ENCODE peak calls at places on chromosomes 3 and 15, in eight cellular contexts. F is neural crest cell; D is OCI-LY7; T is activated CD4-positive, alpha-beta T cell treated with anti-CD3 and anti-CD28 coated beads, Interleukin-2, amount 50 U/mL, for 24 hours; C is epithelial cell of esophagus; K is HTR-8/SVneo; X is A673; A is GM18507. L is an unnamed sample.

GRCh38 chr3:142165194-142165593 is 15.8 kb upstream of the TFDP2 start:
- DNase-seq in X (no peak), F (no peak), K (peak), C (no peak), A (no peak), T (no peak), D (no peak), L (no peak)

GRCh38 chr15:28098766-28099554 is at the start of gene OCA2:
- DNase-seq in X (peak), C (peak), F (peak), D (no peak), K (no peak), T (peak), A (no peak), L (peak)

GRCh38 chr15:88393719-88394519 is 73.3 kb downstream of the MRPL46 start:
- DNase-seq in K (no peak), A (no peak), X (no peak), F (no peak), T (no peak), C (no peak), D (peak), L (no peak)

GRCh38 chr3:11543141-11543947 is 100.4 kb downstream of the VGLL4 start:
- DNase-seq in A (no peak), D (no peak), K (no peak), C (no peak), X (no peak), F (no peak), T (no peak), L (no peak)

GRCh38 chr3:163033652-163034051 is 1537.0 kb downstream of the OTOL1 start:
- DNase-seq in T (no peak), X (peak), A (no peak), D (no peak), C (no peak), K (no peak), F (no peak), L (no peak)

GRCh38 chr3:157922614-157923013 is 183.6 kb downstream of the SHOX2 start:
- DNase-seq in F (no peak), D (no peak), X (no peak), C (no peak), A (no peak), T (no peak), K (no peak), L (no peak)

GRCh38 chr15:77036537-77037474 is 34.1 kb downstream of the TSPAN3 start:
- DNase-seq in C (no peak), T (no peak), F (no peak), D (no peak), A (no peak), K (no peak), X (no peak), L (no peak)

GRCh38 chr15:98754283-98755022 is 106.1 kb downstream of the IGF1R start:
- DNase-seq in F (no peak), X (peak), C (peak), A (no peak), T (no peak), K (no peak), D (no peak), L (no peak)

GRCh38 chr15:75153565-75154248 is 48.0 kb upstream of the C15orf39 start:
- DNase-seq in T (no peak), D (no peak), F (no peak), A (no peak), X (no peak), K (no peak), C (no peak), L (no peak)

GRCh38 chr15:74816624-74817369 is 4.2 kb downstream of the LMAN1L start:
- DNase-seq in F (no peak), C (peak), D (no peak), K (no peak), X (no peak), A (no peak), T (no peak), L (no peak)

GRCh38 chr3:55270976-55271375 is 216.1 kb downstream of the WNT5A start:
- DNase-seq in X (no peak), D (no peak), K (no peak), T (no peak), A (no peak), C (no peak), F (no peak), L (no peak)

GRCh38 chr3:151011427-151011826 is 38.9 kb upstream of the CLRN1 start:
- DNase-seq in A (no peak), C (peak), X (peak), F (no peak), D (no peak), K (no peak), T (no peak), L (no peak)

GRCh38 chr3:151925876-151926275 is 52.4 kb downstream of the SUCNR1 start:
- DNase-seq in C (peak), X (peak), F (no peak), A (no peak), T (no peak), D (no peak), K (peak), L (no peak)

GRCh38 chr3:25266677-25267076 is 161.4 kb upstream of the RARB start:
- DNase-seq in X (no peak), D (no peak), A (no peak), T (no peak), C (no peak), F (no peak), K (no peak), L (no peak)

GRCh38 chr15:100713163-100713867 is 110.9 kb downstream of the ASB7 start:
- DNase-seq in A (no peak), T (no peak), K (peak), C (peak), D (no peak), X (no peak), F (no peak), L (no peak)

GRCh38 chr3:197335428-197336132 is 37.2 kb upstream of the DLG1 start:
- DNase-seq in F (no peak), A (no peak), T (no peak), K (no peak), X (no peak), C (no peak), D (no peak), L (no peak)

GRCh38 chr3:98812851-98813374 is 49.8 kb downstream of the ST3GAL6 start:
- DNase-seq in F (no peak), K (peak), A (no peak), C (peak), X (peak), D (peak), T (no peak), L (no peak)

GRCh38 chr3:13088020-13089006 is 15.1 kb upstream of the IQSEC1 start:
- DNase-seq in K (no peak), X (no peak), F (no peak), A (peak), T (no peak), D (peak), C (no peak), L (no peak)

GRCh38 chr3:190718691-190719090 is 143.8 kb downstream of the GMNC start:
- DNase-seq in T (no peak), K (peak), F (no peak), X (no peak), D (no peak), A (no peak), C (peak), L (no peak)

GRCh38 chr3:125398952-125399351 is 23.8 kb upstream of the ZNF148 start:
- DNase-seq in K (no peak), A (no peak), F (no peak), T (no peak), D (peak), C (peak), X (no peak), L (no peak)

GRCh38 chr15:98647774-98648653 is at the start of gene IGF1R:
- DNase-seq in T (peak), F (peak), A (peak), K (peak), X (peak), D (peak), C (peak), L (peak)

GRCh38 chr15:52180196-52180835 is 10.9 kb downstream of the GNB5 start:
- DNase-seq in K (no peak), T (peak), X (no peak), F (no peak), C (no peak), D (peak), A (peak), L (no peak)

GRCh38 chr3:125062904-125063618 is 7.3 kb upstream of the HEG1 start:
- DNase-seq in F (no peak), K (peak), D (no peak), A (no peak), C (peak), T (no peak), X (no peak), L (no peak)

GRCh38 chr15:95365615-95366107 is 964.8 kb upstream of the NR2F2 start:
- DNase-seq in X (peak), T (no peak), A (no peak), C (no peak), D (no peak), K (no peak), F (no peak), L (no peak)

GRCh38 chr3:48013288-48013980 is 2.8 kb downstream of the MAP4 start:
- DNase-seq in D (no peak), F (no peak), T (no peak), C (peak), K (peak), X (peak), A (no peak), L (no peak)

GRCh38 chr3:102233881-102234280 is 200.9 kb upstream of the ZPLD1 start:
- DNase-seq in T (no peak), C (no peak), K (no peak), F (no peak), A (no peak), D (peak), X (peak), L (no peak)

GRCh38 chr3:190644766-190645165 is 130.9 kb downstream of the IL1RAP start:
- DNase-seq in K (no peak), A (no peak), D (no peak), X (peak), T (no peak), C (peak), F (no peak), L (no peak)

GRCh38 chr3:17831366-17831765 is 88.9 kb upstream of the TBC1D5 start:
- DNase-seq in F (no peak), K (no peak), T (no peak), X (no peak), C (peak), D (no peak), A (no peak), L (no peak)

GRCh38 chr3:21330293-21330692 is 420.7 kb downstream of the ZNF385D start:
- DNase-seq in F (no peak), X (no peak), A (no peak), K (peak), D (no peak), C (peak), T (no peak), L (no peak)

GRCh38 chr3:71026634-71027578 is 556.6 kb downstream of the FOXP1 start:
- DNase-seq in F (no peak), D (no peak), A (no peak), X (no peak), K (no peak), T (no peak), C (peak), L (no peak)

GRCh38 chr15:65306551-65306950 is 2.1 kb downstream of the RNU5B-1 start:
- DNase-seq in X (no peak), K (no peak), C (no peak), D (no peak), A (no peak), F (no peak), T (no peak), L (no peak)

GRCh38 chr15:33243393-33243792 is 48.9 kb upstream of the FMN1 start:
- DNase-seq in C (peak), X (no peak), D (no peak), K (no peak), A (no peak), F (no peak), T (no peak), L (no peak)

GRCh38 chr3:78148986-78149717 is 1109.3 kb downstream of the ROBO2 start:
- DNase-seq in T (no peak), X (no peak), D (no peak), C (no peak), F (no peak), K (no peak), A (no peak), L (no peak)

GRCh38 chr15:87518957-87519356 is 737.6 kb downstream of the NTRK3 start:
- DNase-seq in D (no peak), F (no peak), T (no peak), A (no peak), C (no peak), K (no peak), X (no peak), L (no peak)

GRCh38 chr15:92614791-92615785 is 40.5 kb downstream of the FAM174B start:
- DNase-seq in D (no peak), C (no peak), A (no peak), F (no peak), T (no peak), K (no peak), X (no peak), L (no peak)

GRCh38 chr3:159882784-159883779 is 105.6 kb upstream of the IL12A start:
- DNase-seq in C (peak), A (no peak), K (peak), D (no peak), X (peak), F (no peak), T (no peak), L (no peak)